ENCODE peak calls at places on chromosomes 11 and 22, in nine cellular contexts. One of them, this sample, is unnamed.

GRCh38 chr11:59582006-59582405 is 33.6 kb downstream of the OSBP start:
- DNase-seq in astrocyte of the spinal cord: no peak
- DNase-seq in left lung: no peak
- DNase-seq in fibroblast of lung: no peak
- DNase-seq in fibroblast of pulmonary artery: no peak
- DNase-seq in sigmoid colon: no peak
- DNase-seq in kidney epithelial cell: no peak
- DNase-seq in BE2C: no peak
- DNase-seq in choroid plexus epithelial cell: no peak
- DNase-seq in this sample: no peak

GRCh38 chr22:31870890-31871289 is 73.4 kb upstream of the YWHAH start:
- DNase-seq in astrocyte of the spinal cord: peak
- DNase-seq in left lung: no peak
- DNase-seq in fibroblast of lung: peak
- DNase-seq in fibroblast of pulmonary artery: peak
- DNase-seq in sigmoid colon: no peak
- DNase-seq in kidney epithelial cell: no peak
- DNase-seq in BE2C: no peak
- DNase-seq in choroid plexus epithelial cell: peak
- DNase-seq in this sample: no peak

GRCh38 chr11:27718346-27718852 is 18.1 kb upstream of the BDNF start:
- DNase-seq in astrocyte of the spinal cord: peak
- DNase-seq in left lung: no peak
- DNase-seq in fibroblast of lung: peak
- DNase-seq in fibroblast of pulmonary artery: peak
- DNase-seq in sigmoid colon: peak
- DNase-seq in kidney epithelial cell: peak
- DNase-seq in BE2C: peak
- DNase-seq in choroid plexus epithelial cell: peak
- DNase-seq in this sample: peak

GRCh38 chr11:44316388-44317240 is 6.7 kb upstream of the ALX4 start:
- DNase-seq in astrocyte of the spinal cord: no peak
- DNase-seq in left lung: no peak
- DNase-seq in fibroblast of lung: no peak
- DNase-seq in fibroblast of pulmonary artery: no peak
- DNase-seq in sigmoid colon: no peak
- DNase-seq in kidney epithelial cell: no peak
- DNase-seq in BE2C: no peak
- DNase-seq in choroid plexus epithelial cell: no peak
- DNase-seq in this sample: no peak

GRCh38 chr22:48660795-48661740 is 1166.6 kb downstream of the BRD1 start:
- DNase-seq in astrocyte of the spinal cord: no peak
- DNase-seq in left lung: no peak
- DNase-seq in fibroblast of lung: no peak
- DNase-seq in fibroblast of pulmonary artery: no peak
- DNase-seq in sigmoid colon: no peak
- DNase-seq in kidney epithelial cell: no peak
- DNase-seq in BE2C: no peak
- DNase-seq in choroid plexus epithelial cell: no peak
- DNase-seq in this sample: no peak

GRCh38 chr22:17201285-17201945 is 17.8 kb downstream of the ADA2 start:
- DNase-seq in astrocyte of the spinal cord: no peak
- DNase-seq in left lung: no peak
- DNase-seq in fibroblast of lung: peak
- DNase-seq in fibroblast of pulmonary artery: peak
- DNase-seq in sigmoid colon: no peak
- DNase-seq in kidney epithelial cell: no peak
- DNase-seq in BE2C: no peak
- DNase-seq in choroid plexus epithelial cell: peak
- DNase-seq in this sample: peak

GRCh38 chr22:49569286-49570031 is 258.2 kb downstream of the BRD1 start:
- DNase-seq in astrocyte of the spinal cord: no peak
- DNase-seq in left lung: peak
- DNase-seq in fibroblast of lung: no peak
- DNase-seq in fibroblast of pulmonary artery: no peak
- DNase-seq in sigmoid colon: peak
- DNase-seq in kidney epithelial cell: no peak
- DNase-seq in BE2C: no peak
- DNase-seq in choroid plexus epithelial cell: no peak
- DNase-seq in this sample: no peak

GRCh38 chr11:44631831-44632230 is 66.4 kb downstream of the CD82 start:
- DNase-seq in astrocyte of the spinal cord: no peak
- DNase-seq in left lung: no peak
- DNase-seq in fibroblast of lung: no peak
- DNase-seq in fibroblast of pulmonary artery: no peak
- DNase-seq in sigmoid colon: peak
- DNase-seq in kidney epithelial cell: no peak
- DNase-seq in BE2C: no peak
- DNase-seq in choroid plexus epithelial cell: no peak
- DNase-seq in this sample: no peak

GRCh38 chr11:103338621-103339484 is 229.6 kb downstream of the DYNC2H1 start:
- DNase-seq in astrocyte of the spinal cord: peak
- DNase-seq in left lung: no peak
- DNase-seq in fibroblast of lung: no peak
- DNase-seq in fibroblast of pulmonary artery: peak
- DNase-seq in sigmoid colon: no peak
- DNase-seq in kidney epithelial cell: no peak
- DNase-seq in BE2C: peak
- DNase-seq in choroid plexus epithelial cell: peak
- DNase-seq in this sample: peak

GRCh38 chr11:28860898-28861297 is 752.7 kb downstream of the METTL15 start:
- DNase-seq in astrocyte of the spinal cord: peak
- DNase-seq in left lung: no peak
- DNase-seq in fibroblast of lung: peak
- DNase-seq in fibroblast of pulmonary artery: peak
- DNase-seq in sigmoid colon: no peak
- DNase-seq in kidney epithelial cell: peak
- DNase-seq in BE2C: no peak
- DNase-seq in choroid plexus epithelial cell: peak
- DNase-seq in this sample: peak

GRCh38 chr11:73195191-73196007 is 22.7 kb upstream of the P2RY2 start:
- DNase-seq in astrocyte of the spinal cord: no peak
- DNase-seq in left lung: peak
- DNase-seq in fibroblast of lung: no peak
- DNase-seq in fibroblast of pulmonary artery: no peak
- DNase-seq in sigmoid colon: peak
- DNase-seq in kidney epithelial cell: no peak
- DNase-seq in BE2C: no peak
- DNase-seq in choroid plexus epithelial cell: no peak
- DNase-seq in this sample: no peak

GRCh38 chr11:65058012-65058411 is 341 bp downstream of the NAALADL1 start:
- DNase-seq in astrocyte of the spinal cord: no peak
- DNase-seq in left lung: no peak
- DNase-seq in fibroblast of lung: no peak
- DNase-seq in fibroblast of pulmonary artery: no peak
- DNase-seq in sigmoid colon: no peak
- DNase-seq in kidney epithelial cell: no peak
- DNase-seq in BE2C: no peak
- DNase-seq in choroid plexus epithelial cell: no peak
- DNase-seq in this sample: no peak
- TF ChIP-seq CTCF in astrocyte of the spinal cord: no peak
- TF ChIP-seq CTCF in left lung: no peak
- TF ChIP-seq CTCF in fibroblast of lung: no peak
- TF ChIP-seq CTCF in fibroblast of pulmonary artery: no peak
- TF ChIP-seq CTCF in sigmoid colon: no peak
- TF ChIP-seq CTCF in kidney epithelial cell: no peak
- TF ChIP-seq CTCF in BE2C: no peak
- TF ChIP-seq CTCF in choroid plexus epithelial cell: no peak
- TF ChIP-seq CTCF in this sample: no peak

GRCh38 chr11:19931768-19932369 is 219.2 kb downstream of the NAV2 start:
- DNase-seq in astrocyte of the spinal cord: no peak
- DNase-seq in left lung: no peak
- DNase-seq in fibroblast of lung: no peak
- DNase-seq in fibroblast of pulmonary artery: no peak
- DNase-seq in sigmoid colon: no peak
- DNase-seq in kidney epithelial cell: no peak
- DNase-seq in BE2C: no peak
- DNase-seq in choroid plexus epithelial cell: no peak
- DNase-seq in this sample: peak

GRCh38 chr11:19934828-19935259 is 222.2 kb downstream of the NAV2 start:
- DNase-seq in astrocyte of the spinal cord: peak
- DNase-seq in left lung: no peak
- DNase-seq in fibroblast of lung: peak
- DNase-seq in fibroblast of pulmonary artery: peak
- DNase-seq in sigmoid colon: no peak
- DNase-seq in kidney epithelial cell: no peak
- DNase-seq in BE2C: no peak
- DNase-seq in choroid plexus epithelial cell: peak
- DNase-seq in this sample: peak

GRCh38 chr11:19933801-19934488 is 221.3 kb downstream of the NAV2 start:
- DNase-seq in astrocyte of the spinal cord: no peak
- DNase-seq in left lung: no peak
- DNase-seq in fibroblast of lung: no peak
- DNase-seq in fibroblast of pulmonary artery: no peak
- DNase-seq in sigmoid colon: no peak
- DNase-seq in kidney epithelial cell: no peak
- DNase-seq in BE2C: no peak
- DNase-seq in choroid plexus epithelial cell: no peak
- DNase-seq in this sample: no peak

GRCh38 chr11:19931141-19931767 is 218.6 kb downstream of the NAV2 start:
- DNase-seq in astrocyte of the spinal cord: peak
- DNase-seq in left lung: no peak
- DNase-seq in fibroblast of lung: peak
- DNase-seq in fibroblast of pulmonary artery: peak
- DNase-seq in sigmoid colon: peak
- DNase-seq in kidney epithelial cell: no peak
- DNase-seq in BE2C: no peak
- DNase-seq in choroid plexus epithelial cell: no peak
- DNase-seq in this sample: peak

GRCh38 chr11:19933132-19933735 is 220.6 kb downstream of the NAV2 start:
- DNase-seq in astrocyte of the spinal cord: no peak
- DNase-seq in left lung: no peak
- DNase-seq in fibroblast of lung: no peak
- DNase-seq in fibroblast of pulmonary artery: no peak
- DNase-seq in sigmoid colon: no peak
- DNase-seq in kidney epithelial cell: no peak
- DNase-seq in BE2C: no peak
- DNase-seq in choroid plexus epithelial cell: no peak
- DNase-seq in this sample: no peak
- H3K4me3 ChIP-seq in astrocyte of the spinal cord: no peak
- H3K4me3 ChIP-seq in left lung: no peak
- H3K4me3 ChIP-seq in fibroblast of lung: no peak
- H3K4me3 ChIP-seq in fibroblast of pulmonary artery: no peak
- H3K4me3 ChIP-seq in sigmoid colon: no peak
- H3K4me3 ChIP-seq in kidney epithelial cell: no peak
- H3K4me3 ChIP-seq in BE2C: no peak
- H3K4me3 ChIP-seq in choroid plexus epithelial cell: no peak
- H3K4me3 ChIP-seq in this sample: no peak

DNA sequence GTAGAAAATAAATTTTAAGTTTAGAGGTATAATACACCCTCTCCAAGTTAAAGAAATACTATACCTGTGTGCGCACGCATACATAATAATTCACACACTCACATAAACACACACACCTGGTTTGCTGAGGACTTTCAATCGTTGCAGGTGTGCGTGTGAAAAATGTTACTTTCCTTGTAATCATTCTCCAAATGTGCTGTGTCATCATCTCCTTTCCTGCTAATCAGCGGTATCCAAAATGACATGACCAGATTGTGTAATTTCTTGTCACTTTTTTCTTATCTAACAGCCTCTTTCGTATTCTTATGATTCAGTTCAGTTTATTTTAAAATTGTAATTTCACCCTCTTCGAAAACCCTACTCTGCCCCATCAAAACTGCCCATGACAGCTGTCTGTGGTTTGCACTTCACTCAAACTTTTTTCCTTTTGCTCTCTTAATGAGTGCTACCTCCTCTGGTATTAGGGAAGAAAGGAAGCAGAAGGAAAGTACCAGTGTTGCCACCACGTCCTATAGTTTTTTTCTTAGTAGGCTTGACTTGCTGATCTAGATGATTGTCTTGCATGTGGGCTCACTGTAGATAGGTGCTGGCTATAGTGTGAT is 651.2 kb downstream of the CNTN5 start:
- DNase-seq in astrocyte of the spinal cord: no peak
- DNase-seq in left lung: no peak
- DNase-seq in fibroblast of lung: no peak
- DNase-seq in fibroblast of pulmonary artery: no peak
- DNase-seq in sigmoid colon: no peak
- DNase-seq in kidney epithelial cell: no peak
- DNase-seq in BE2C: no peak
- DNase-seq in choroid plexus epithelial cell: no peak
- DNase-seq in this sample: no peak
- TF ChIP-seq CTCF in astrocyte of the spinal cord: no peak
- TF ChIP-seq CTCF in left lung: no peak
- TF ChIP-seq CTCF in fibroblast of lung: no peak
- TF ChIP-seq CTCF in fibroblast of pulmonary artery: no peak
- TF ChIP-seq CTCF in sigmoid colon: no peak
- TF ChIP-seq CTCF in kidney epithelial cell: no peak
- TF ChIP-seq CTCF in BE2C: no peak
- TF ChIP-seq CTCF in choroid plexus epithelial cell: no peak
- TF ChIP-seq CTCF in this sample: no peak

GRCh38 chr11:2798951-2799761 is 86.4 kb downstream of the CDKN1C start:
- DNase-seq in astrocyte of the spinal cord: no peak
- DNase-seq in left lung: no peak
- DNase-seq in fibroblast of lung: peak
- DNase-seq in fibroblast of pulmonary artery: no peak
- DNase-seq in sigmoid colon: no peak
- DNase-seq in kidney epithelial cell: peak
- DNase-seq in BE2C: peak
- DNase-seq in choroid plexus epithelial cell: no peak
- DNase-seq in this sample: no peak
- H3K4me3 ChIP-seq in astrocyte of the spinal cord: no peak
- H3K4me3 ChIP-seq in left lung: no peak
- H3K4me3 ChIP-seq in fibroblast of lung: no peak
- H3K4me3 ChIP-seq in fibroblast of pulmonary artery: no peak
- H3K4me3 ChIP-seq in sigmoid colon: no peak
- H3K4me3 ChIP-seq in kidney epithelial cell: no peak
- H3K4me3 ChIP-seq in BE2C: no peak
- H3K4me3 ChIP-seq in choroid plexus epithelial cell: no peak
- H3K4me3 ChIP-seq in this sample: no peak

DNA sequence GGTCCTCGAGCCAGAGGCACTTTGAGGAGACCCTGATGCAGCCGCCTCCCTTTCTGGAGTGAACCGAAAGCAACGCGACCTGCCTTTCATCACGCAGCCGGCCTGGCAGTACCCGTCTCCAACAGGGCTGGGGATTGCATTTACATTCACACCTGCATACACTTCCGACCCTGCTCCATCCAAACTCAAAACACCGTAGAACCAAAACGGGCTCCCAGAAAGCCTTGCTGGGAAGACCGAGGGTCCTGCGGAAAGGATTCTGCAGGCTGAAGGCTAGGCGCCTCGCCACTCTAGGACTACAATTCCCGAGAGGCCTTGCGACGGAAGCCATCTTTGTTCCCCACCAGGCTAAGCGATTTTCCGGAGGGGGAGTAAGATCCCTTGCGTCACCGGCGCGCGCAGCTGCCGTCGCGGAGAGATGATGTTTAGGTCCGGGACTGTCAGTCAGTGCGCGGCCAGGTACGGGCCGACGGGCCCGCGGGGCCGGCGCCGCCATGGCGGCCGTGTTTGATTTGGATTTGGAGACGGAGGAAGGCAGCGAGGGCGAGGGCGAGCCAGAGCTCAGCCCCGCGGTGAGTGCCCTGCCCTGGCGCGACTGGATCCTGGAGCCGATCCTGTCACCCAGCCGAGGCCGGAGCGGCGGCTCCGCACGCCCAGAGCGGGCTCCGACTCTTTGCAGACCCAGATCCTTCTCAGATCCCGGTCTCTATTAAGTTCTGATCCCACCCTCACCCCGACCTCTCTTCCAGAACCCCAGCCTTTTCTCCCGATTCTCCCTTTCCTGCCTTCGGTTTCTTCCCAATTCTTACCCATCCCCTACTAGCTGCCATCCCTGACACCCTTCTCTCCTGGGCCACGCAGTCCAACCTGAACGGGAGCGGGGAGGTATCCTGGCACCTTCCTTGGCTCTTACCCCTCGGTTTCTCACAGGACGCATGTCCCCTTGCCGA is at the start of gene RPS6KB2:
- DNase-seq in astrocyte of the spinal cord: peak
- DNase-seq in left lung: peak
- DNase-seq in fibroblast of lung: peak
- DNase-seq in fibroblast of pulmonary artery: peak
- DNase-seq in sigmoid colon: peak
- DNase-seq in kidney epithelial cell: peak
- DNase-seq in BE2C: peak
- DNase-seq in choroid plexus epithelial cell: peak
- DNase-seq in this sample: peak
- TF ChIP-seq CTCF in astrocyte of the spinal cord: no peak
- TF ChIP-seq CTCF in left lung: no peak
- TF ChIP-seq CTCF in fibroblast of lung: no peak
- TF ChIP-seq CTCF in fibroblast of pulmonary artery: no peak
- TF ChIP-seq CTCF in sigmoid colon: no peak
- TF ChIP-seq CTCF in kidney epithelial cell: no peak
- TF ChIP-seq CTCF in BE2C: no peak
- TF ChIP-seq CTCF in choroid plexus epithelial cell: no peak
- TF ChIP-seq CTCF in this sample: no peak